ENCODE peak calls at places on chromosome 2, in six cellular contexts. W, R, G, C, L and B are unnamed samples.
A peak's percentile ranks its signal among the peaks of the same experiment; 100 is the strongest.

GRCh38 chr2:15661295-15661569 is 69.6 kb downstream of the DDX1 start:
- DNase-seq in W (no peak), R (no peak), G (no peak), C (no peak), L (no peak), B (no peak)

GRCh38 chr2:181376442-181376841 is 80.7 kb upstream of the ITGA4 start:
- DNase-seq in W (no peak), R (no peak), G (peak; percentile 29), C (no peak), L (no peak), B (no peak)

GRCh38 chr2:28193552-28194383 is 198.9 kb upstream of the FOSL2 start:
- DNase-seq in W (no peak), R (no peak), G (no peak), C (peak; percentile 49), L (no peak), B (no peak)

GRCh38 chr2:9071032-9071431 is 67.5 kb upstream of the MBOAT2 start:
- DNase-seq in W (peak; percentile 87), R (peak; percentile 21), G (no peak), C (peak; percentile 98), L (no peak), B (no peak)

GRCh38 chr2:149490296-149490695 is 97.3 kb downstream of the MMADHC start:
- DNase-seq in W (peak; percentile 48), R (no peak), G (no peak), C (no peak), L (no peak), B (no peak)

GRCh38 chr2:78750219-78750618 is 275.3 kb upstream of the REG3G start:
- DNase-seq in W (no peak), R (no peak), G (no peak), C (no peak), L (no peak), B (no peak)

GRCh38 chr2:172228177-172228785 is 125.6 kb upstream of the DLX2 start:
- DNase-seq in W (no peak), R (no peak), G (no peak), C (no peak), L (no peak), B (no peak)

GRCh38 chr2:101509498-101510274 is 34.8 kb upstream of the RFX8 start:
- DNase-seq in W (peak; percentile 57), R (no peak), G (no peak), C (no peak), L (no peak), B (no peak)

GRCh38 chr2:69584127-69584889 is 59.2 kb downstream of the AAK1 start:
- DNase-seq in W (no peak), R (no peak), G (no peak), C (no peak), L (no peak), B (no peak)

GRCh38 chr2:228556707-228557106 is 375.2 kb upstream of the SPHKAP start:
- DNase-seq in W (peak; percentile 32), R (no peak), G (no peak), C (no peak), L (no peak), B (no peak)

GRCh38 chr2:15415748-15416147 is 145.4 kb downstream of the NBAS start:
- DNase-seq in W (no peak), R (no peak), G (no peak), C (no peak), L (no peak), B (no peak)

GRCh38 chr2:42133771-42134195 is 35.4 kb upstream of the EML4 start:
- DNase-seq in W (no peak), R (no peak), G (no peak), C (no peak), L (no peak), B (no peak)

GRCh38 chr2:206840999-206841398 is 75.6 kb downstream of the FASTKD2 start:
- DNase-seq in W (no peak), R (no peak), G (no peak), C (no peak), L (no peak), B (no peak)

GRCh38 chr2:219551412-219551811 is 7.6 kb downstream of the TMEM198 start:
- DNase-seq in W (peak; percentile 79), R (no peak), G (no peak), C (no peak), L (no peak), B (peak; percentile 77)

GRCh38 chr2:29295843-29296242 is 180.6 kb downstream of the CLIP4 start:
- DNase-seq in W (peak; percentile 55), R (no peak), G (no peak), C (peak; percentile 20), L (no peak), B (peak; percentile 33)

GRCh38 chr2:28155627-28156026 is 237.0 kb upstream of the FOSL2 start:
- DNase-seq in W (no peak), R (no peak), G (peak; percentile 3), C (no peak), L (no peak), B (no peak)

GRCh38 chr2:54574107-54574859 is 118.2 kb downstream of the SPTBN1 start:
- DNase-seq in W (peak; percentile 49), R (no peak), G (peak; percentile 44), C (peak; percentile 97), L (no peak), B (no peak)
- H3K27ac ChIP-seq in W (peak overlapping the region; percentile 95), R (no peak overlapping the region), G (peak overlapping the region; percentile 37), C (peak overlapping the region; percentile 97), L (peak overlapping the region; percentile 20), B (peak overlapping the region; percentile 22)

GRCh38 chr2:234335676-234336228 is 161.1 kb downstream of the ARL4C start:
- DNase-seq in W (peak; percentile 93), R (no peak), G (no peak), C (no peak), L (peak; percentile 58), B (no peak)

GRCh38 chr2:234334146-234334545 is 162.7 kb downstream of the ARL4C start:
- DNase-seq in W (no peak), R (no peak), G (no peak), C (peak; percentile 72), L (no peak), B (no peak)

GRCh38 chr2:234343297-234343696 is 153.6 kb downstream of the ARL4C start:
- DNase-seq in W (no peak), R (no peak), G (no peak), C (no peak), L (no peak), B (no peak)

GRCh38 chr2:234341332-234341985 is 155.4 kb downstream of the ARL4C start:
- DNase-seq in W (peak; percentile 82), R (no peak), G (no peak), C (no peak), L (no peak), B (no peak)

GRCh38 chr2:234339016-234339415 is 157.9 kb downstream of the ARL4C start:
- DNase-seq in W (no peak), R (no peak), G (no peak), C (no peak), L (no peak), B (no peak)
- H3K27ac ChIP-seq in W (no peak overlapping the region), R (no peak overlapping the region), G (no peak overlapping the region), C (no peak overlapping the region), L (no peak overlapping the region), B (no peak overlapping the region)

GRCh38 chr2:211928186-211928585 is 610.4 kb downstream of the ERBB4 start:
- DNase-seq in W (no peak), R (no peak), G (no peak), C (no peak), L (no peak), B (no peak)
- H3K27ac ChIP-seq in W (no peak overlapping the region), R (no peak overlapping the region), G (no peak overlapping the region), C (no peak overlapping the region), L (no peak overlapping the region), B (no peak overlapping the region)

DNA sequence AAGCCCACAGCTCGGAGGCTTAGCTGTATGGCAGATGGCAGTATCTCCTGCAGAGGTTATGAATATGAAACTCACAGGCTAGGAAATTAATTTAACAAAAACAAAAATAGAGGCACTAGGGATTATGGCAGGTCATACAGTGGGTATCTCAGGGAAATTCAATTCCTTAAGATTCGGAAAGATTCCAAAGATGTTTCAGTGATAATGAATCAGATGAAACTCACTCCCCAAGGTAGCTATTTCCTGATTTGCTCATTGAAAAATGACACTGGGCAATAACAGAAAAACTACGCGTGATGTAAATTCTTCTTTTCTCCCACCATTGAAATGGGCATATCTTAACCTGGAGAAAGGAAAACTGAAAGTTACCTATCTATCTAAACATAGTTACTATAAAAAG is 414.1 kb downstream of the STK39 start:
- DNase-seq in W (no peak), R (no peak), G (no peak), C (no peak), L (no peak), B (no peak)
- H3K27ac ChIP-seq in W (no peak overlapping the region), R (no peak overlapping the region), G (no peak overlapping the region), C (no peak overlapping the region), L (no peak overlapping the region), B (no peak overlapping the region)

DNA sequence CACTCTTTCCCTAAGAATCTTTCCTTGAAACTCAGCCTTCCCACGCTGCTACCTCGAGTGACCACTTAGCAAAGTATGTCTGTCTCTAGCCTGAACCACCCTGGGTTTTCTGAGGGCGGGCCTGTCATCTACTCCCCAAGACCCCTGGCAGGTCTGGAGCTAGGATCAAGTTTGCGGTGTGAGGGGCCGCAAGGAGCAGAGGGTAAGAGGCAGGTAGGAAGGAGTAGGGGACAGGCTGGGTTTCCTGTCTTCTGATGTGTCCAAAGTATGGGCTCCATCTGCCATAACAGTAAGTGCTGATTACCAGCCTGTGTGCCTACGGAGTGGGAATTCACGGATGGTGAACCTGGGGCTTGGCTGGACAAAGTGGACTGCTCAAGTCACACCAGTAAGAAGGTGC is 25.4 kb downstream of the ZFP36L2 start:
- DNase-seq in W (no peak), R (no peak), G (no peak), C (no peak), L (no peak), B (no peak)
- H3K27ac ChIP-seq in W (no peak overlapping the region), R (no peak overlapping the region), G (no peak overlapping the region), C (peak overlapping the region; percentile 86), L (no peak overlapping the region), B (no peak overlapping the region)

DNA sequence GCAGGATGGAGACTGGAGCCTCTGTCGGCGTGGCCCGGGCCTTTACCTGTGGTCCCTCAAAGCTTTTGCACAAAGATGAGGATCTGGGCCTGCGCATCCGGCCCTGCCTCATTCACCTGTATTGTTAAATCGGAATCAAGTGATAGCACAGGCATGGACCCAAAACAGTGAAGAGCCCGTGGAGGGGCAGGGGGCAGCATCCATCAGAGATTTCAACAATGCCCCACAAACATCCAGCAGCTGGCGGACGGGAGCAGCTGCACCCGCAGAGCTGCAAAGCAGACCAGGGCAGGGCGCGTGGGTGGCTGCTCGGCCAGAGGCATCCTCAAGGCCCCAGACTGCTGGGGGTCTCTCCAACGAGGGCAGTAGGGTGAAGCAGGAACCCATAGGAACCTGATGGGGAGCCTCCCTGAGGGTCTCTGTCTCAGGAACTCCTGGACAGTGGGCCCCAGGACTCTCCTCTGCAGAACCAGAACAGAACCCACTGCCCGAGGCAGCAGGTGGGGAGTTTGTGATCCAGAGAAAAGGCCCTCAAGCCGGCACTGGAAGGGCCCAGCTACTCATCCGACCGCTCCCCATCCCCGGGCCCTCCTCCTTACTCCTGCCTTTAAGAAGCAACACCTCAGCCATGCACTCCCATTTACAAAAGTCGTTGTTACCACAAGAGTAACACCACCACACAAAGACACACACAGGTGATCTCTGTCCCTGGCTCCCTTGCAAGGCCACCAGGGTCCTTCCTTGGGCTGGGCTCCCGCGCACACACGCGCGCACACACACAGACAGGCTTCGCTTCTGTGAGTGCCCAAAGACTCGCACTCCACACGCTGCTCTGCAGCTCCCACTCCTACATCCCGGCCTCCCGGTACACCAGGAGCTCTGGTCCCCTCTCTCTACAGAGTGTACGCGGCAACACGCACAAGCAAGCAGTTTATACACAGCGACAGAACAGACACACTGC is 28.8 kb downstream of the HDAC4 start:
- DNase-seq in W (no peak), R (no peak), G (no peak), C (no peak), L (no peak), B (no peak)
- H3K27ac ChIP-seq in W (no peak overlapping the region), R (no peak overlapping the region), G (no peak overlapping the region), C (no peak overlapping the region), L (no peak overlapping the region), B (no peak overlapping the region)